ENCODE peak calls at places on chromosomes 13 and 19, in four cellular contexts. M, Y, I and J are unnamed samples.

GRCh38 chr13:19726611-19727010 is 56.1 kb downstream of the PSPC1 start:
- DNase-seq in M (no peak), Y (no peak), I (no peak), J (no peak)

GRCh38 chr19:11356676-11357550 is 1.7 kb downstream of the PLPPR2 start:
- DNase-seq in M (no peak), Y (no peak), I (no peak), J (no peak)

GRCh38 chr13:34076943-34077703 is 259.2 kb downstream of the RFC3 start:
- DNase-seq in M (no peak), Y (no peak), I (no peak), J (peak)

GRCh38 chr13:48626077-48626449 is 27.7 kb upstream of the CYSLTR2 start:
- DNase-seq in M (no peak), Y (no peak), I (no peak), J (no peak)

GRCh38 chr19:50820086-50820485 is 3.5 kb downstream of the KLK1 start:
- DNase-seq in M (no peak), Y (no peak), I (no peak), J (no peak)

GRCh38 chr19:48900477-48901452 is 653 bp downstream of the NUCB1 start:
- DNase-seq in M (no peak), Y (no peak), I (no peak), J (no peak)

GRCh38 chr19:3207466-3208242 is 16.8 kb upstream of the CELF5 start:
- DNase-seq in M (peak), Y (no peak), I (no peak), J (no peak)

GRCh38 chr13:19864339-19865309 is 1.2 kb upstream of the ZMYM5 start:
- DNase-seq in M (peak), Y (no peak), I (no peak), J (no peak)

GRCh38 chr19:52527954-52528326 is 472 bp downstream of the ZNF808 start:
- DNase-seq in M (peak), Y (no peak), I (no peak), J (no peak)

GRCh38 chr19:15260939-15261338 is 28.7 kb upstream of the EPHX3 start:
- DNase-seq in M (no peak), Y (no peak), I (no peak), J (no peak)

GRCh38 chr19:3398114-3398899 is 31.9 kb downstream of the NFIC start:
- DNase-seq in M (no peak), Y (no peak), I (no peak), J (no peak)

GRCh38 chr19:46067691-46068090 is 26.9 kb upstream of the IGFL4 start:
- DNase-seq in M (no peak), Y (no peak), I (no peak), J (no peak)

GRCh38 chr13:94557836-94558235 is 38.1 kb downstream of the TGDS start:
- DNase-seq in M (no peak), Y (no peak), I (no peak), J (no peak)

GRCh38 chr19:7646426-7646700 is 9.5 kb downstream of the STXBP2 start:
- DNase-seq in M (no peak), Y (no peak), I (no peak), J (no peak)

GRCh38 chr19:10104665-10105221 is 1.4 kb upstream of the PPAN start:
- DNase-seq in M (peak), Y (peak), I (no peak), J (no peak)

GRCh38 chr19:28435551-28436261 is 777.2 kb downstream of the UQCRFS1 start:
- DNase-seq in M (no peak), Y (no peak), I (no peak), J (no peak)

GRCh38 chr19:28437390-28438346 is 775.3 kb downstream of the UQCRFS1 start:
- DNase-seq in M (no peak), Y (no peak), I (no peak), J (no peak)

DNA sequence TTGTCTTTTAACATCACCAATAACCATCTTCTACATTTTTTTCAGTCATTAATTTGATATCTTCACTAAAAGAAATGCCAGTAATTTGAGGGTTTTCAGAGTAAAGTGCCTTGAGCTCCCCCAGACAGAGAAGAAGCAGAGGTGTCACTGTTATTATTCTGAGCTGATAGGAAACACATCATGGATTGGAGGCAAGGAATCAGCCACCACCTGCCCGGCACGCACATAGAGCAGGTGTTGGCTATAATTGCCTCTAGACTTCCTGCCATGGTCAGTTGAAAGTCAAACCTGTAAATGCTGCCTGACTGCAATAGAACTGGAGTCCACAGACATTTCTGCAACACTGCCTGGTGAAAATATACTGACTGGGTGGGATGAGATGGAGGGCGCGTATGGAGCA is 776.6 kb downstream of the UQCRFS1 start:
- DNase-seq in M (no peak), Y (no peak), I (no peak), J (no peak)
- TF ChIP-seq EGR1 in M (no peak), Y (no peak), I (no peak), J (no peak)

GRCh38 chr19:5501907-5502306 is 46.7 kb downstream of the ZNRF4 start:
- DNase-seq in M (no peak), Y (no peak), I (no peak), J (no peak)

GRCh38 chr19:5497297-5497696 is 42.1 kb downstream of the ZNRF4 start:
- DNase-seq in M (no peak), Y (no peak), I (no peak), J (no peak)

GRCh38 chr19:5494780-5495179 is 39.6 kb downstream of the ZNRF4 start:
- DNase-seq in M (no peak), Y (no peak), I (no peak), J (no peak)

GRCh38 chr19:5495792-5496191 is 40.6 kb downstream of the ZNRF4 start:
- DNase-seq in M (no peak), Y (no peak), I (no peak), J (no peak)

GRCh38 chr19:5498817-5499535 is 43.8 kb downstream of the ZNRF4 start:
- DNase-seq in M (no peak), Y (no peak), I (peak), J (no peak)
- TF ChIP-seq RAD21 in M (no peak), Y (no peak), I (no peak), J (no peak)

DNA sequence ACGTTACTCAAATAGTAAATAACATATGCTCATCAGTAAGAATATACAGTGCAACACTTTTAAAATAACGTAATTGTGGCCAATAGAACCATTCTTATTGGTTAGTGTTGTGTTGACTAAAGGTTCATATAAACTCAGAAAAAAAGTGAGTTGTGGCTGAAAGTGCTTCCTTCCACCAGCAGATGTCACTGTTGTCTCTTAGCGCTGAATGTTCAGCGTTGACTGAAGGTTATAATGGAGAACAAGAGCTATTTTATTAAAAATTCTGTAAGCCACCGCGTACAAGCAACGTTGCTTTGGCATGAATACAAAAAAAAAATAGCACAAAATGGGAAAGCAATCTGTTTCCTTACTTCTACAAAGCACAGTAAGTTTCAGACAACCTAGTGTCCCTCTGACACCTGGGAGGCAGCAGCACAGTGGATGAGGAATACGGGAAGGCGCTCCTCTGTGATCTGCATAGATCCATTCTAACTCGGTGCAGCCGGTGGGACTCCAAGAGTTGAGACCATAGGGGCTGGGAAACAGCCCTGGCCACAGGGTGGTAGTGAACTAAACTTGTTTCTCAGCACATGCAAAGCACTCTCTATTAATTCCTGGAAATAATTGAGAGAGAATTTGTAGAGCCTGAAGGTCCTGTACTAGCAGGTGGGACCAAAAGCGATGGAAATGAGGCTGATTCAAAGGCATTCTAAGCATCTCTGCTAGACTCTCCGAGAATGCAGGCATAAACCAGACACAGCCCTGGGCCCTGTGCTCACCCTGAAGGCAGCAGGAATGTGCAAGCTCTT is 23.9 kb upstream of the OXGR1 start:
- DNase-seq in M (peak), Y (no peak), I (no peak), J (peak)
- TF ChIP-seq EGR1 in M (no peak), Y (no peak), I (no peak), J (no peak)

DNA sequence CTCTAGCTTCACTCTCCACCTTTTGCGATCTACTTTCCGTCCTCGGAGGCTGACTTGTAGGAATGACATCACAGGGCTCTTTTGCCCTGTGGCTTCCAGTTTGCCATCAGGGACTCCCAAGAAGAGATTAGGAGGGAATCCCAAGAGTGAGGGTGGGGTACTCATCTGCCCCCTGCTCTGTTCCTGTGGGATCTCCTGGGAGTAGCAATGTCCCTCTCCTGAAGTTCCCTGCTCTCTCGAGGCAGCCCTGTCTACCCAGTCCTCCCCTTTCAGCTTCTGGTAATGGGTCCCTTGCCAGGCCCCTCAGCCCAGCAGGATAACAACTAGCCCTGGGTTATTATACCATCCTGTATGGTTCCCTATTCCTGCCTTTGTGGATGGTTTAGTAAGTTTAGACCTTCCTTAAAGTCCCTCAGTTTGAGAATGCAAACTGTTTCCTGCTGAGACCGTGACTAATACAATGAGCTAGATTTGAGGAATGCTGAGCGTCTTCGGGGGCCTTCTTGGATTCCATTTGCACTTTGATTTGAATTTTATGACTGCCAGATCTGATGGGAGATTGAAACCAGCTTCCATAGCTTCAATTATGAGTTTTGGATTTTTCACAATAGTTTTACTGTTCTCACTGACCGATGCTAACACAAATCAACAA is 73.7 kb upstream of the IPO5 start:
- DNase-seq in M (no peak), Y (no peak), I (no peak), J (peak)
- TF ChIP-seq RAD21 in M (no peak), Y (no peak), I (no peak), J (no peak)

GRCh38 chr19:2084993-2085720 is 11.0 kb downstream of the MOB3A start:
- DNase-seq in M (peak), Y (peak), I (no peak), J (no peak)
- TF ChIP-seq EGR1 in M (no peak), Y (no peak), I (no peak), J (no peak)

GRCh38 chr13:109684836-109685602 is 101.4 kb downstream of the IRS2 start:
- DNase-seq in M (no peak), Y (no peak), I (no peak), J (no peak)
- TF ChIP-seq RAD21 in M (no peak), Y (no peak), I (no peak), J (no peak)

DNA sequence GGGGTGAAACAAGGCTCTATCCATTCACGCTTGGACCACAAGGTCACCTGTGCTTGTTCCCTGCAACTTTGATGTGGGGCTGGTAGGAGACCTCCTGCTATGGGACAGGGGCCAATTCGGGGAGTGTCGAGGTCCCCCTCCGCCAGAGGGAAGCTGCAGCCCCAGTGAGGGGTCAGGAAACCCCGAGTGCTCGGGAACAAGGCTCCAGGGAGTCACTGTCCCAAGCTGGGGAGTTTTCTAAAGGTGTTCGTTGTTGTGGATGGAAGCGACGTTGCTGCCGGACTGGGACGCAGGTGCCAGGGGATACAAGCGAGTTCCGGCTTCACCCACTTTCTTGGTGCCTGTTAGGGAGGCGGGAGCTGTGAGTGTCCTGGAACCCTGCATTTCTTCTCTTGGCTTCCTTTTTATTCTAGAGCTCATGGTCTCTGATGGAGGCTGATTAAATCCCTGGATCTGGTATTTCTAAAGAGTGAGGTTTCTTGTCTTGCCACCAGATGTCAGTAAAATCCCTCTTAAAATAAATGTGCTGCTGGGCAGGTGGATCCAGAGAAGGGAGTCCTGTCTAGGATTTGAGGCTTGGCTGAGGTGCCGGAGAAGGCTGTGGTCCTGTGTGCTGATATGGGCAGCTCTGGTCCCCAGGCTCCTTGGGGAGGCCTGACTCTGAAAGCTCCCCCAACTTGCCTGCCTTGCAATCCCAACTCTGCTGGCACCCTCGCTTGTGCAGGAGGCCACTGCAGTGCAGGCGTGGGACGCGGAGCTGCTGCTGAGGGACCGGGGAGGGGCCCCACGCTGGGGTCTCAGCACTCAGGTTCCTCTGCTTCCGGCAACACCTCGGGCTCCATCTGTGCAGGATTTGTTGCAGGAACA is 153.9 kb downstream of the TEX29 start:
- DNase-seq in M (peak), Y (no peak), I (peak), J (peak)
- TF ChIP-seq EGR1 in M (no peak), Y (no peak), I (no peak), J (no peak)

DNA sequence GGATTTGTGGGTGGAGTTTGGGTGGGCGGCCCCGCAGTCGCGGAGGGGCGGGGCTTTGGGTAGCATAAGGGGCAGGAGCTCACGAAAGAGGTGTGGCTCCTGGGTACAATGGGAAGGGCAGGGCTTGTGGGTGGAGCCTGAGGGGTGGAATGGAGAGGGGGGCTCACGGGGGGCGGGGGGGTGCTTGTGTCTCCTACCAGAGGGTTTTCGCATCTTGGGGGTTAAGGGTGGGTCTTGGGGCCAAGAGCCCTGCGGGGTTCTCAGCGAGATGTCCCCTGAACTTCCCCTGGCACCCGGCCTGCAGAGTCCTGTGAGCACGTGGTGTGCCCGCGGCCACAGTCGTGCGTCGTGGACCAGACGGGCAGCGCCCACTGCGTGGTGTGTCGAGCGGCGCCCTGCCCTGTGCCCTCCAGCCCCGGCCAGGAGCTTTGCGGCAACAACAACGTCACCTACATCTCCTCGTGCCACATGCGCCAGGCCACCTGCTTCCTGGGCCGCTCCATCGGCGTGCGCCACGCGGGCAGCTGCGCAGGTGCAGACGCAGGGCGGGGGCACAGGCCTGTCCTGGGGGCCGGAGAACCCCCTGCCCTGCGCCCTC is 4.9 kb downstream of the FSTL3 start:
- DNase-seq in M (no peak), Y (no peak), I (no peak), J (no peak)
- TF ChIP-seq RAD21 in M (no peak), Y (no peak), I (no peak), J (no peak)